ENCODE peak calls at places on chromosomes 7 and 10, in eight cellular contexts. C is NCI-H1092; A is stimulated activated CD8-positive, alpha-beta memory T cell treated with anti-CD3 and anti-CD28 coated beads, Interleukin-15, amount 100 ng/mL, for 24 hours; Y is AG08396; K is choroid plexus epithelial cell; T is T follicular helper cell; F is posterior vena cava; R is skeletal muscle cell. P is an unnamed sample.

GRCh38 chr7:17474724-17475344 is 176.4 kb downstream of the AHR start:
- DNase-seq in T (no peak), K (no peak), F (no peak), C (no peak), A (no peak), Y (no peak), R (no peak), P (no peak)

GRCh38 chr7:70595741-70596574 is 536.0 kb upstream of the GALNT17 start:
- DNase-seq in R (no peak), F (no peak), A (no peak), C (peak), Y (peak), K (no peak), T (no peak), P (no peak)

GRCh38 chr7:101634196-101634717 is 5.2 kb upstream of the MYL10 start:
- DNase-seq in R (no peak), K (no peak), F (no peak), T (no peak), Y (no peak), A (no peak), C (no peak), P (no peak)

GRCh38 chr7:15720849-15721471 is 34.5 kb upstream of the MEOX2 start:
- DNase-seq in Y (peak), R (peak), A (no peak), K (peak), C (no peak), T (no peak), F (no peak), P (peak)

GRCh38 chr10:3366735-3367405 is 194.3 kb upstream of the PITRM1 start:
- DNase-seq in K (no peak), F (no peak), A (no peak), Y (no peak), R (no peak), C (no peak), T (no peak), P (no peak)

GRCh38 chr7:121041516-121042148 is 53.1 kb downstream of the CPED1 start:
- DNase-seq in T (no peak), F (no peak), Y (no peak), R (no peak), K (peak), C (peak), A (no peak), P (peak)

GRCh38 chr10:29590598-29591415 is 44.0 kb downstream of the SVIL start:
- DNase-seq in T (no peak), C (no peak), F (no peak), A (no peak), Y (peak), R (peak), K (peak), P (no peak)

GRCh38 chr10:100186813-100187212 is 984 bp upstream of the ERLIN1 start:
- DNase-seq in K (no peak), F (no peak), C (no peak), T (no peak), R (no peak), Y (no peak), A (no peak), P (no peak)

GRCh38 chr10:81820418-81820817 is 54.6 kb upstream of the NRG3 start:
- DNase-seq in T (no peak), K (peak), R (no peak), F (no peak), C (no peak), Y (no peak), A (no peak), P (no peak)

GRCh38 chr10:80909254-80909653 is 371.6 kb downstream of the SH2D4B start:
- DNase-seq in T (no peak), R (no peak), Y (no peak), C (no peak), K (no peak), F (no peak), A (no peak), P (no peak)

GRCh38 chr10:90674927-90675326 is 182.9 kb downstream of the HTR7 start:
- DNase-seq in K (peak), Y (peak), T (no peak), A (no peak), C (no peak), F (peak), R (peak), P (no peak)

GRCh38 chr7:43758029-43758860 is at the start of gene BLVRA:
- DNase-seq in T (peak), F (peak), K (no peak), R (no peak), C (no peak), Y (peak), A (peak), P (no peak)

GRCh38 chr10:76201962-76202361 is 770.5 kb downstream of the LRMDA start:
- DNase-seq in F (no peak), K (no peak), Y (no peak), C (no peak), T (no peak), A (no peak), R (no peak), P (no peak)

GRCh38 chr10:3465406-3465891 is 292.9 kb upstream of the PITRM1 start:
- DNase-seq in R (no peak), T (no peak), A (no peak), Y (no peak), K (peak), C (no peak), F (no peak), P (no peak)